ENCODE peak calls at places on chromosomes 5 and 9, in ten cellular contexts. One of them, this sample, is unnamed.

GRCh38 chr5:64298586-64298985 is 132.9 kb downstream of the RNF180 start:
- DNase-seq in heart left ventricle: no peak
- DNase-seq in cardiac muscle cell: no peak
- DNase-seq in H1: no peak
- DNase-seq in uterus: no peak
- DNase-seq in lung: no peak
- DNase-seq in IMR-90: no peak
- DNase-seq in OCI-LY7: no peak
- DNase-seq in A549: no peak
- DNase-seq in ascending aorta: no peak
- DNase-seq in this sample: no peak

GRCh38 chr9:86368871-86369521 is 14.8 kb upstream of the TUT7 start:
- DNase-seq in heart left ventricle: no peak
- DNase-seq in cardiac muscle cell: peak; percentile 95
- DNase-seq in H1: no peak
- DNase-seq in uterus: no peak
- DNase-seq in lung: no peak
- DNase-seq in IMR-90: peak; percentile 83
- DNase-seq in OCI-LY7: no peak
- DNase-seq in A549: no peak
- DNase-seq in ascending aorta: no peak
- DNase-seq in this sample: no peak

GRCh38 chr5:74296685-74297084 is 343.8 kb downstream of the ENC1 start:
- DNase-seq in heart left ventricle: no peak
- DNase-seq in cardiac muscle cell: peak; percentile 66
- DNase-seq in H1: no peak
- DNase-seq in uterus: no peak
- DNase-seq in lung: no peak
- DNase-seq in IMR-90: peak; percentile 66
- DNase-seq in OCI-LY7: no peak
- DNase-seq in A549: no peak
- DNase-seq in ascending aorta: no peak
- DNase-seq in this sample: no peak

GRCh38 chr5:72064801-72065570 is 42.3 kb upstream of the MAP1B start:
- DNase-seq in heart left ventricle: no peak
- DNase-seq in cardiac muscle cell: no peak
- DNase-seq in H1: no peak
- DNase-seq in uterus: no peak
- DNase-seq in lung: no peak
- DNase-seq in IMR-90: no peak
- DNase-seq in OCI-LY7: no peak
- DNase-seq in A549: no peak
- DNase-seq in ascending aorta: no peak
- DNase-seq in this sample: no peak

GRCh38 chr5:171946382-171946781 is 60.1 kb downstream of the FBXW11 start:
- DNase-seq in heart left ventricle: no peak
- DNase-seq in cardiac muscle cell: no peak
- DNase-seq in H1: no peak
- DNase-seq in uterus: no peak
- DNase-seq in lung: no peak
- DNase-seq in IMR-90: no peak
- DNase-seq in OCI-LY7: no peak
- DNase-seq in A549: no peak
- DNase-seq in ascending aorta: no peak
- DNase-seq in this sample: no peak

GRCh38 chr5:163908253-163908652 is 402.8 kb downstream of the MAT2B start:
- DNase-seq in heart left ventricle: no peak
- DNase-seq in cardiac muscle cell: no peak
- DNase-seq in H1: no peak
- DNase-seq in uterus: no peak
- DNase-seq in lung: no peak
- DNase-seq in IMR-90: no peak
- DNase-seq in OCI-LY7: no peak
- DNase-seq in A549: no peak
- DNase-seq in ascending aorta: no peak
- DNase-seq in this sample: no peak

GRCh38 chr5:143707797-143708196 is 104.2 kb upstream of the HMHB1 start:
- DNase-seq in heart left ventricle: no peak
- DNase-seq in cardiac muscle cell: peak; percentile 74
- DNase-seq in H1: no peak
- DNase-seq in uterus: no peak
- DNase-seq in lung: no peak
- DNase-seq in IMR-90: no peak
- DNase-seq in OCI-LY7: no peak
- DNase-seq in A549: no peak
- DNase-seq in ascending aorta: no peak
- DNase-seq in this sample: no peak

GRCh38 chr9:96437454-96437853 is 12.5 kb upstream of the HABP4 start:
- DNase-seq in heart left ventricle: no peak
- DNase-seq in cardiac muscle cell: no peak
- DNase-seq in H1: no peak
- DNase-seq in uterus: no peak
- DNase-seq in lung: no peak
- DNase-seq in IMR-90: no peak
- DNase-seq in OCI-LY7: no peak
- DNase-seq in A549: no peak
- DNase-seq in ascending aorta: no peak
- DNase-seq in this sample: no peak

GRCh38 chr5:28561522-28561921 is 1523.1 kb upstream of the CDH9 start:
- DNase-seq in heart left ventricle: no peak
- DNase-seq in cardiac muscle cell: no peak
- DNase-seq in H1: no peak
- DNase-seq in uterus: no peak
- DNase-seq in lung: no peak
- DNase-seq in IMR-90: no peak
- DNase-seq in OCI-LY7: no peak
- DNase-seq in A549: no peak
- DNase-seq in ascending aorta: no peak
- DNase-seq in this sample: no peak

GRCh38 chr5:58775699-58776098 is 192.8 kb downstream of the RAB3C start:
- DNase-seq in heart left ventricle: no peak
- DNase-seq in cardiac muscle cell: no peak
- DNase-seq in H1: no peak
- DNase-seq in uterus: no peak
- DNase-seq in lung: no peak
- DNase-seq in IMR-90: no peak
- DNase-seq in OCI-LY7: no peak
- DNase-seq in A549: no peak
- DNase-seq in ascending aorta: no peak
- DNase-seq in this sample: no peak

GRCh38 chr5:169302491-169303118 is 1.7 kb upstream of the SLIT3 start:
- DNase-seq in heart left ventricle: peak; percentile 76
- DNase-seq in cardiac muscle cell: peak; percentile 91
- DNase-seq in H1: peak; percentile 83
- DNase-seq in uterus: peak; percentile 81
- DNase-seq in lung: peak; percentile 72
- DNase-seq in IMR-90: peak; percentile 73
- DNase-seq in OCI-LY7: peak; percentile 70
- DNase-seq in A549: peak; percentile 81
- DNase-seq in ascending aorta: peak; percentile 86
- DNase-seq in this sample: no peak

GRCh38 chr5:135129307-135129706 is 95.3 kb upstream of the PITX1 start:
- DNase-seq in heart left ventricle: no peak
- DNase-seq in cardiac muscle cell: no peak
- DNase-seq in H1: no peak
- DNase-seq in uterus: no peak
- DNase-seq in lung: no peak
- DNase-seq in IMR-90: no peak
- DNase-seq in OCI-LY7: peak; percentile 24
- DNase-seq in A549: no peak
- DNase-seq in ascending aorta: no peak
- DNase-seq in this sample: no peak

GRCh38 chr5:135127604-135128240 is 93.7 kb upstream of the PITX1 start:
- DNase-seq in heart left ventricle: no peak
- DNase-seq in cardiac muscle cell: peak; percentile 79
- DNase-seq in H1: no peak
- DNase-seq in uterus: no peak
- DNase-seq in lung: no peak
- DNase-seq in IMR-90: peak; percentile 93
- DNase-seq in OCI-LY7: no peak
- DNase-seq in A549: peak; percentile 97
- DNase-seq in ascending aorta: no peak
- DNase-seq in this sample: no peak

GRCh38 chr5:135128361-135128760 is 94.3 kb upstream of the PITX1 start:
- DNase-seq in heart left ventricle: no peak
- DNase-seq in cardiac muscle cell: no peak
- DNase-seq in H1: no peak
- DNase-seq in uterus: no peak
- DNase-seq in lung: no peak
- DNase-seq in IMR-90: no peak
- DNase-seq in OCI-LY7: no peak
- DNase-seq in A549: no peak
- DNase-seq in ascending aorta: no peak
- DNase-seq in this sample: no peak

GRCh38 chr5:135124128-135124527 is 90.1 kb upstream of the PITX1 start:
- DNase-seq in heart left ventricle: no peak
- DNase-seq in cardiac muscle cell: no peak
- DNase-seq in H1: no peak
- DNase-seq in uterus: no peak
- DNase-seq in lung: no peak
- DNase-seq in IMR-90: no peak
- DNase-seq in OCI-LY7: no peak
- DNase-seq in A549: no peak
- DNase-seq in ascending aorta: no peak
- DNase-seq in this sample: no peak

DNA sequence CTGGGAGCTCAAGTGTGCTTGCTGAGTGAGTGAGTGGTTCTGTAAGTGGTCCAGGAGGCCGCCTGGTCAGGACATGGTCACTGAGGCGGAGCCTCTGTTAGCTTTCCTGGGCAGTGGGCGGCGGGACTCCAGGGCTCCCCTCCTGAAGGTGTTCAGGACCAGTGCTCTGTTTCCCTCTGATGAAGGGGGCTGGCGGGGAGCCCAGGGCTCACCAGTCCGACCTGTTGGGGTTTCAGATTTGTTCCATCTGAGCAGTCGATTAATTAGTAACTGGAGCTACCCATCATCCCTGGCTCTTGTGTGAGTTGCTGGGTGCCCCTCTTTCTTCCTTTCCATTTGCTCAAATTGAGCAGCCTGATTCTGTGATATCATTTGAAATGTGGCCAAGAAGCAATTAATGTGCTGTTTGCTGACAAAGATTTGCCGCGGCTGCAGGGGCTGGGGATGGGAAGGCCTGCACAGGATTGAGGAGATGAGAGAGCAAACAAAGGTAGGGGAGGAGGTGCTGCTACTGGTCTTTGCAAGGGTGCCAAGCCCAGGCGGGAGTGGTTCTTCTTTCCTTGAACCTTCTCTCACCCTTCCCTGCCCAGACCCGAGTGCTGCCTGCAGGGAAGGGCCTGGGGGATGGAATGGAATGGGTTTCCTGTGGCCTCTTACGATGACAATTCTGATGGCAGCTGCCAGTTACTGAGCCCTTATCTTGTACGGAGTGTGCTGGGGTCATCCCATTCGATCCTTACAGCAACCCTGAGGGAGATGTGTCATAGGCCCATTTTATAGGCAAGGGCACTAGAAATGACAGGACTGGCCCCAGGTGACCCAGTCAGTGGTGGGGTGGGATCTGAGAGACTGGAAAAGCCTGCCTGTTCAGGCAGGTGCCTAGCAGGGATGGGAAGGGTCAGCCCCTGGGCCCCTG is 92.9 kb upstream of the PITX1 start:
- DNase-seq in heart left ventricle: no peak
- DNase-seq in cardiac muscle cell: no peak
- DNase-seq in H1: no peak
- DNase-seq in uterus: no peak
- DNase-seq in lung: no peak
- DNase-seq in IMR-90: no peak
- DNase-seq in OCI-LY7: no peak
- DNase-seq in A549: peak; percentile 38
- DNase-seq in ascending aorta: no peak
- DNase-seq in this sample: no peak
- H3K27ac ChIP-seq in heart left ventricle: no peak overlapping the region
- H3K27ac ChIP-seq in cardiac muscle cell: no peak overlapping the region
- H3K27ac ChIP-seq in H1: no peak overlapping the region
- H3K27ac ChIP-seq in uterus: no peak overlapping the region
- H3K27ac ChIP-seq in lung: no peak overlapping the region
- H3K27ac ChIP-seq in IMR-90: peak overlapping the region; percentile 40
- H3K27ac ChIP-seq in OCI-LY7: no peak overlapping the region
- H3K27ac ChIP-seq in A549: peak overlapping the region; percentile 78
- H3K27ac ChIP-seq in ascending aorta: no peak overlapping the region
- H3K27ac ChIP-seq in this sample: no peak overlapping the region

GRCh38 chr9:113734826-113735225 is 141.3 kb upstream of the ZNF618 start:
- DNase-seq in heart left ventricle: no peak
- DNase-seq in cardiac muscle cell: no peak
- DNase-seq in H1: no peak
- DNase-seq in uterus: no peak
- DNase-seq in lung: peak; percentile 6
- DNase-seq in IMR-90: no peak
- DNase-seq in OCI-LY7: no peak
- DNase-seq in A549: no peak
- DNase-seq in ascending aorta: no peak
- DNase-seq in this sample: no peak

GRCh38 chr9:113728989-113729388 is 147.1 kb upstream of the ZNF618 start:
- DNase-seq in heart left ventricle: no peak
- DNase-seq in cardiac muscle cell: no peak
- DNase-seq in H1: no peak
- DNase-seq in uterus: no peak
- DNase-seq in lung: no peak
- DNase-seq in IMR-90: no peak
- DNase-seq in OCI-LY7: no peak
- DNase-seq in A549: no peak
- DNase-seq in ascending aorta: no peak
- DNase-seq in this sample: no peak
- TF ChIP-seq CTCF in heart left ventricle: no peak
- TF ChIP-seq CTCF in cardiac muscle cell: no peak
- TF ChIP-seq CTCF in H1: no peak
- TF ChIP-seq CTCF in uterus: no peak
- TF ChIP-seq CTCF in lung: no peak
- TF ChIP-seq CTCF in IMR-90: no peak
- TF ChIP-seq CTCF in OCI-LY7: no peak
- TF ChIP-seq CTCF in A549: no peak
- TF ChIP-seq CTCF in ascending aorta: no peak
- TF ChIP-seq CTCF in this sample: no peak

DNA sequence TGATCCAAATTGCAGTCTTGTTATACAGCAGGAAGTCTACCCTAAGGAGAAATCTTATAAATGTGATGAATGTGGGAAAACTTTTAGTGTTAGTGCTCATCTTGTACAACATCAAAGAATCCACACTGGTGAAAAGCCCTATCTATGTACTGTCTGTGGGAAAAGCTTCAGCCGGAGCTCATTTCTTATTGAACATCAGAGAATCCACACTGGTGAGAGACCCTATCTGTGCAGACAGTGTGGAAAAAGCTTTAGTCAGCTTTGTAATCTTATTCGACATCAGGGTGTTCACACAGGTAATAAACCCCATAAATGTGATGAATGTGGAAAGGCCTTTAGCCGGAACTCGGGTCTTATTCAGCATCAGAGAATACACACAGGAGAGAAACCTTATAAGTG is 10.4 kb downstream of the ZNF189 start:
- DNase-seq in heart left ventricle: no peak
- DNase-seq in cardiac muscle cell: no peak
- DNase-seq in H1: no peak
- DNase-seq in uterus: no peak
- DNase-seq in lung: no peak
- DNase-seq in IMR-90: peak; percentile 20
- DNase-seq in OCI-LY7: no peak
- DNase-seq in A549: no peak
- DNase-seq in ascending aorta: no peak
- DNase-seq in this sample: no peak
- H3K9me3 ChIP-seq in heart left ventricle: peaks cover 100% of the 10 kb centered on the region
- H3K9me3 ChIP-seq in cardiac muscle cell: peaks cover 13% of the 10 kb centered on the region
- H3K9me3 ChIP-seq in H1: peaks cover 49% of the 10 kb centered on the region
- H3K9me3 ChIP-seq in uterus: peaks cover 91% of the 10 kb centered on the region
- H3K9me3 ChIP-seq in lung: peaks cover 12% of the 10 kb centered on the region
- H3K9me3 ChIP-seq in IMR-90: peaks cover 66% of the 10 kb centered on the region
- H3K9me3 ChIP-seq in OCI-LY7: peaks cover 14% of the 10 kb centered on the region
- H3K9me3 ChIP-seq in A549: peaks cover 96% of the 10 kb centered on the region
- H3K9me3 ChIP-seq in ascending aorta: peaks cover 98% of the 10 kb centered on the region
- H3K9me3 ChIP-seq in this sample: peaks cover 80% of the 10 kb centered on the region

GRCh38 chr5:40649493-40650030 is 30.2 kb upstream of the PTGER4 start:
- DNase-seq in heart left ventricle: no peak
- DNase-seq in cardiac muscle cell: no peak
- DNase-seq in H1: no peak
- DNase-seq in uterus: no peak
- DNase-seq in lung: no peak
- DNase-seq in IMR-90: no peak
- DNase-seq in OCI-LY7: peak; percentile 8
- DNase-seq in A549: no peak
- DNase-seq in ascending aorta: no peak
- DNase-seq in this sample: no peak
- H3K27ac ChIP-seq in heart left ventricle: no peak overlapping the region
- H3K27ac ChIP-seq in cardiac muscle cell: no peak overlapping the region
- H3K27ac ChIP-seq in H1: no peak overlapping the region
- H3K27ac ChIP-seq in uterus: no peak overlapping the region
- H3K27ac ChIP-seq in lung: no peak overlapping the region
- H3K27ac ChIP-seq in IMR-90: no peak overlapping the region
- H3K27ac ChIP-seq in OCI-LY7: no peak overlapping the region
- H3K27ac ChIP-seq in A549: no peak overlapping the region
- H3K27ac ChIP-seq in ascending aorta: no peak overlapping the region
- H3K27ac ChIP-seq in this sample: peak overlapping the region; percentile 40

This sample was measured in CD4-positive, alpha-beta T cell.